ENCODE peak calls at places on chromosomes 5 and 9, in seven cellular contexts. One of them, this sample, is unnamed.

GRCh38 chr5:110872963-110873362 is 134.2 kb downstream of the SLC25A46 start:
- DNase-seq in H1: no peak
- DNase-seq in HepG2: no peak
- DNase-seq in SK-N-SH: no peak
- DNase-seq in GM12891: no peak
- DNase-seq in GM12878: no peak
- DNase-seq in K562: no peak
- DNase-seq in this sample: no peak

GRCh38 chr5:127830157-127830556 is 127.0 kb downstream of the CCDC192 start:
- DNase-seq in H1: no peak
- DNase-seq in HepG2: no peak
- DNase-seq in SK-N-SH: no peak
- DNase-seq in GM12891: no peak
- DNase-seq in GM12878: no peak
- DNase-seq in K562: no peak
- DNase-seq in this sample: no peak

GRCh38 chr5:173530547-173530946 is 85.9 kb downstream of the BOD1 start:
- DNase-seq in H1: peak
- DNase-seq in HepG2: peak
- DNase-seq in SK-N-SH: no peak
- DNase-seq in GM12891: no peak
- DNase-seq in GM12878: no peak
- DNase-seq in K562: peak
- DNase-seq in this sample: no peak

GRCh38 chr9:38352716-38353334 is 39.7 kb upstream of the ALDH1B1 start:
- DNase-seq in H1: no peak
- DNase-seq in HepG2: no peak
- DNase-seq in SK-N-SH: no peak
- DNase-seq in GM12891: no peak
- DNase-seq in GM12878: no peak
- DNase-seq in K562: no peak
- DNase-seq in this sample: no peak

GRCh38 chr5:56567278-56567677 is 248.1 kb upstream of the MAP3K1 start:
- DNase-seq in H1: no peak
- DNase-seq in HepG2: no peak
- DNase-seq in SK-N-SH: no peak
- DNase-seq in GM12891: no peak
- DNase-seq in GM12878: no peak
- DNase-seq in K562: no peak
- DNase-seq in this sample: no peak

GRCh38 chr5:143148461-143149170 is 254.9 kb downstream of the NR3C1 start:
- DNase-seq in H1: no peak
- DNase-seq in HepG2: no peak
- DNase-seq in SK-N-SH: no peak
- DNase-seq in GM12891: no peak
- DNase-seq in GM12878: no peak
- DNase-seq in K562: no peak
- DNase-seq in this sample: no peak

GRCh38 chr9:123349691-123350480 is 6.1 kb upstream of the CRB2 start:
- DNase-seq in H1: peak
- DNase-seq in HepG2: peak
- DNase-seq in SK-N-SH: peak
- DNase-seq in GM12891: peak
- DNase-seq in GM12878: no peak
- DNase-seq in K562: peak
- DNase-seq in this sample: peak

GRCh38 chr9:136857166-136857565 is 5.0 kb downstream of the MAMDC4 start:
- DNase-seq in H1: peak
- DNase-seq in HepG2: no peak
- DNase-seq in SK-N-SH: no peak
- DNase-seq in GM12891: no peak
- DNase-seq in GM12878: no peak
- DNase-seq in K562: no peak
- DNase-seq in this sample: no peak

GRCh38 chr5:175823731-175824525 is 47.5 kb upstream of the CPLX2 start:
- DNase-seq in H1: no peak
- DNase-seq in HepG2: no peak
- DNase-seq in SK-N-SH: no peak
- DNase-seq in GM12891: no peak
- DNase-seq in GM12878: no peak
- DNase-seq in K562: no peak
- DNase-seq in this sample: no peak

GRCh38 chr5:67154518-67155206 is 41.9 kb downstream of the CD180 start:
- DNase-seq in H1: no peak
- DNase-seq in HepG2: no peak
- DNase-seq in SK-N-SH: no peak
- DNase-seq in GM12891: no peak
- DNase-seq in GM12878: no peak
- DNase-seq in K562: no peak
- DNase-seq in this sample: no peak

GRCh38 chr5:73649926-73650325 is 23.9 kb downstream of the ARHGEF28 start:
- DNase-seq in H1: no peak
- DNase-seq in HepG2: no peak
- DNase-seq in SK-N-SH: no peak
- DNase-seq in GM12891: no peak
- DNase-seq in GM12878: no peak
- DNase-seq in K562: no peak
- DNase-seq in this sample: no peak

GRCh38 chr5:90402521-90403255 is 6.9 kb downstream of the CETN3 start:
- DNase-seq in H1: no peak
- DNase-seq in HepG2: no peak
- DNase-seq in SK-N-SH: no peak
- DNase-seq in GM12891: no peak
- DNase-seq in GM12878: no peak
- DNase-seq in K562: no peak
- DNase-seq in this sample: no peak

GRCh38 chr9:112142420-112142819 is 32.7 kb downstream of the SUSD1 start:
- DNase-seq in H1: no peak
- DNase-seq in HepG2: no peak
- DNase-seq in SK-N-SH: no peak
- DNase-seq in GM12891: no peak
- DNase-seq in GM12878: no peak
- DNase-seq in K562: no peak
- DNase-seq in this sample: no peak

GRCh38 chr5:14946813-14947640 is 75.4 kb upstream of the ANKH start:
- DNase-seq in H1: no peak
- DNase-seq in HepG2: peak
- DNase-seq in SK-N-SH: peak
- DNase-seq in GM12891: no peak
- DNase-seq in GM12878: peak
- DNase-seq in K562: peak
- DNase-seq in this sample: no peak

GRCh38 chr5:157107508-157107907 is 1.3 kb downstream of the HAVCR2 start:
- DNase-seq in H1: no peak
- DNase-seq in HepG2: no peak
- DNase-seq in SK-N-SH: no peak
- DNase-seq in GM12891: no peak
- DNase-seq in GM12878: no peak
- DNase-seq in K562: no peak
- DNase-seq in this sample: no peak

GRCh38 chr5:132838516-132839282 is 8.3 kb upstream of the SHROOM1 start:
- DNase-seq in H1: no peak
- DNase-seq in HepG2: no peak
- DNase-seq in SK-N-SH: no peak
- DNase-seq in GM12891: no peak
- DNase-seq in GM12878: no peak
- DNase-seq in K562: no peak
- DNase-seq in this sample: no peak

GRCh38 chr5:77751328-77752023 is 24.7 kb downstream of the TBCA start:
- DNase-seq in H1: no peak
- DNase-seq in HepG2: no peak
- DNase-seq in SK-N-SH: no peak
- DNase-seq in GM12891: no peak
- DNase-seq in GM12878: no peak
- DNase-seq in K562: no peak
- DNase-seq in this sample: no peak

GRCh38 chr9:126872516-126872915 is 12.1 kb downstream of the ZBTB34 start:
- DNase-seq in H1: no peak
- DNase-seq in HepG2: no peak
- DNase-seq in SK-N-SH: no peak
- DNase-seq in GM12891: no peak
- DNase-seq in GM12878: peak
- DNase-seq in K562: no peak
- DNase-seq in this sample: no peak

GRCh38 chr9:114287763-114288232 is 35.1 kb upstream of the ORM1 start:
- DNase-seq in H1: no peak
- DNase-seq in HepG2: no peak
- DNase-seq in SK-N-SH: no peak
- DNase-seq in GM12891: no peak
- DNase-seq in GM12878: no peak
- DNase-seq in K562: no peak
- DNase-seq in this sample: no peak

GRCh38 chr9:4222357-4222756 is 77.5 kb downstream of the GLIS3 start:
- DNase-seq in H1: no peak
- DNase-seq in HepG2: no peak
- DNase-seq in SK-N-SH: no peak
- DNase-seq in GM12891: no peak
- DNase-seq in GM12878: no peak
- DNase-seq in K562: no peak
- DNase-seq in this sample: no peak

GRCh38 chr5:114361724-114362196 is at the start of gene KCNN2:
- DNase-seq in H1: no peak
- DNase-seq in HepG2: peak
- DNase-seq in SK-N-SH: peak
- DNase-seq in GM12891: peak
- DNase-seq in GM12878: peak
- DNase-seq in K562: no peak
- DNase-seq in this sample: peak

GRCh38 chr5:134769206-134769605 is 10.6 kb downstream of the DDX46 start:
- DNase-seq in H1: no peak
- DNase-seq in HepG2: peak
- DNase-seq in SK-N-SH: no peak
- DNase-seq in GM12891: no peak
- DNase-seq in GM12878: no peak
- DNase-seq in K562: no peak
- DNase-seq in this sample: no peak

DNA sequence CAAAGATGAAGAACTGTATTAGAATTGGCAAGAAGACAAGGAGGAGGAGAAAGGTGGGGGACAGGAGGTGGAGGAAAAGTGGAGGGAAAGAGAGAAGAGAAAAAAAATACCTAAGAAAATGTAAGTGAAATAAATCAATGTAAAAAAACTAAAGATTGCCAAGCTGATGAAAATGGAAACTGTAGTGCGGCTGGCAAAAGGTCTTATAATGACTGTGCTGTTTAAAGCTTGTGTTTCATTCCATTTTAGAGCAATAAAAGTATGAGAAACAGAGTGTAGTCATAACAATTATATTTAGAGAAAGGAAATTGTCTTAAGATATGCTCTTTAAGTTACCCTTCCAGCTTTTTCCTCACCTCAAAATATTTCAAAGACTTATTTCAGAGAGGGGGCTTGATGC is 670.5 kb upstream of the SEMA6A start:
- DNase-seq in H1: no peak
- DNase-seq in HepG2: no peak
- DNase-seq in SK-N-SH: no peak
- DNase-seq in GM12891: no peak
- DNase-seq in GM12878: no peak
- DNase-seq in K562: no peak
- DNase-seq in this sample: no peak
- TF ChIP-seq TAF1 in H1: no peak
- TF ChIP-seq TAF1 in HepG2: no peak
- TF ChIP-seq TAF1 in SK-N-SH: no peak
- TF ChIP-seq TAF1 in GM12891: no peak
- TF ChIP-seq TAF1 in GM12878: no peak
- TF ChIP-seq TAF1 in K562: no peak
- TF ChIP-seq TAF1 in this sample: no peak

DNA sequence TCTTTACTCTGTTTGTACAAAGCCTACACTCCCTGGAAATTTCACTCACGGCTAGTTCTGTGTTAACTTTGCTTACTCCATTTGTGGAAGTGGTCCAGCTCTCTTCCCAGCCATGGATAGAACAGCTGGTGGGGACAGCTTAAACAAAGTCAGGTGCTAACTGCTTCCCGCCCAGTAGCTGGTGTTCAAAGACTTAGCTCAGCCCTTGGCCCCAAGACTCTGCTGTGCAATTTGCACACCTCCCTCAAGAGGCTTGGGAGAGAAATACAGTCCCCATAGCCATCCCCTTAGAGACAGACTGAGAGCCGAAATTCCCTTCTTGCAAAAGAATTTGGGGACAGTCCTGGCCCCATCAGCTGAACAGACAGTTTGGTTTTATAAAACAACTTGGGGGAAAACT is 73.8 kb upstream of the RAI14 start:
- DNase-seq in H1: no peak
- DNase-seq in HepG2: no peak
- DNase-seq in SK-N-SH: no peak
- DNase-seq in GM12891: no peak
- DNase-seq in GM12878: no peak
- DNase-seq in K562: peak
- DNase-seq in this sample: no peak
- TF ChIP-seq TAF1 in H1: no peak
- TF ChIP-seq TAF1 in HepG2: no peak
- TF ChIP-seq TAF1 in SK-N-SH: no peak
- TF ChIP-seq TAF1 in GM12891: no peak
- TF ChIP-seq TAF1 in GM12878: no peak
- TF ChIP-seq TAF1 in K562: no peak
- TF ChIP-seq TAF1 in this sample: no peak

DNA sequence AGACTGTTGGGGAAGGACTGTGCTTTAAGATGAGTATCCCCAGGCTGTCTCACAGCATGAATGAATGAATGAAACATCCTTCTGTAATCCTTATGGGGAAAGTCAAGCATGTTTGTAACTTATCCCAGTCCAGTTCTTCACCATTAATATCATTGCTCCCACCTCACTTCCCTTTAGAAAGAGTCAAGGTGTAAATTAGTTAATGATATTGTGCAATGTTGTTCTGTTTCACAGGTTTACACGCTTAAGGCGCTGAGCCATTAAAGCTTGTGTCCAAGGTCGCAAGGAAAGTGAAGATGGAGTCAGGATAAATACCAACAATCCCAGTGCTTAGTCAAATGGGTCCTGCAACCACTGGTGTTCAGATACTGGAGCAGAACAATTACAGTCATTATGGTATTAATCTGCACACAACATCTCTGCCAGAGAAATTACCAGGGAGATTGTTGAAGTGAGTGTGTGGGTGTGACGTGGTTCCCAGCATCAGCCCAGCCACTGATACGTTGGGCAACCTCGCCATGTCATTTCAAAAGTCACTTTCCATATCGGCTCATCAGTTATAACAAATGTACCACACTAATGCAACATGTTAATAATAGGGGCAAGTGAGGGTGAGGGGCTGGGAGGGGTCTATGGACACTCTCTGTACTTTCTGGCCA is 1.5 kb upstream of the MYO10 start:
- DNase-seq in H1: no peak
- DNase-seq in HepG2: no peak
- DNase-seq in SK-N-SH: peak
- DNase-seq in GM12891: no peak
- DNase-seq in GM12878: no peak
- DNase-seq in K562: no peak
- DNase-seq in this sample: no peak
- TF ChIP-seq TAF1 in H1: no peak
- TF ChIP-seq TAF1 in HepG2: no peak
- TF ChIP-seq TAF1 in SK-N-SH: no peak
- TF ChIP-seq TAF1 in GM12891: no peak
- TF ChIP-seq TAF1 in GM12878: no peak
- TF ChIP-seq TAF1 in K562: no peak
- TF ChIP-seq TAF1 in this sample: no peak

DNA sequence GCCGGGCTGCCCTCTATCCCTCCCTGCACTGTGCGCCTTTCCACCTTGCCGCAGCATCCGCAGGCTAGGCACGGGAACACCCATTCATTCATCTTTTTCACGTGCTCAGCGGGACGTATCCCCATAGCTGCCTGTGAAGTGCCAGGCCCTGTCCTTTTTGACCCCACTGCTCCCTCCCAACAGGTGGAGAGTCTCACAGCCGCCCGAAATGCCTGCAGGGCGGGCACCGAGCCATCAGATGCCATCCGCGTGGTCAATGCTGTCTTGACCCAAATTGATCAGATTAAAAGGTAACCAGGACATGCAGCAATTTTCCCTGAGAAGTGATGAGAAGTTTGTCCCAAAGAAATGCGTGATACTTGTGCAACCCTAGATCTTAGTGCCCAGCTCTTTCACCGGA is 15.5 kb downstream of the TRIP13 start:
- DNase-seq in H1: no peak
- DNase-seq in HepG2: no peak
- DNase-seq in SK-N-SH: no peak
- DNase-seq in GM12891: no peak
- DNase-seq in GM12878: no peak
- DNase-seq in K562: no peak
- DNase-seq in this sample: no peak
- TF ChIP-seq TAF1 in H1: no peak
- TF ChIP-seq TAF1 in HepG2: no peak
- TF ChIP-seq TAF1 in SK-N-SH: no peak
- TF ChIP-seq TAF1 in GM12891: no peak
- TF ChIP-seq TAF1 in GM12878: no peak
- TF ChIP-seq TAF1 in K562: no peak
- TF ChIP-seq TAF1 in this sample: no peak

This sample was measured in GM12892.